ENCODE peak calls at places on chromosomes 4 and X, in ten cellular contexts. I, O, W, N, E, H, R, J, Q and X are unnamed samples.

GRCh38 chrX:20300822-20301221 is 34.1 kb upstream of the RPS6KA3 start:
- DNase-seq in N (no peak), Q (no peak), O (no peak), I (no peak), E (no peak), H (no peak), W (no peak), J (no peak), R (no peak), X (no peak)

GRCh38 chr4:17418010-17418409 is 93.9 kb downstream of the QDPR start:
- DNase-seq in J (no peak), O (no peak), I (no peak), H (no peak), W (no peak), N (no peak), Q (no peak), E (no peak), R (no peak), X (no peak)

GRCh38 chr4:108849611-108850406 is 87.0 kb upstream of the ETNPPL start:
- DNase-seq in J (no peak), I (no peak), O (peak; percentile 43), N (no peak), Q (no peak), E (no peak), H (no peak), R (no peak), W (no peak), X (no peak)

GRCh38 chr4:98722000-98722399 is 63.6 kb upstream of the TSPAN5 start:
- DNase-seq in I (no peak), O (no peak), H (no peak), R (no peak), N (no peak), E (no peak), Q (no peak), W (no peak), J (no peak), X (no peak)

GRCh38 chr4:150176559-150176958 is 98.3 kb downstream of the DCLK2 start:
- DNase-seq in E (no peak), Q (peak; percentile 31), J (no peak), W (no peak), O (peak; percentile 10), I (no peak), R (no peak), H (no peak), N (no peak), X (peak; percentile 54)

GRCh38 chrX:153685751-153686676 is 1.7 kb upstream of the SLC6A8 start:
- DNase-seq in H (peak; percentile 25), I (no peak), E (no peak), O (no peak), Q (no peak), J (peak; percentile 53), R (no peak), N (no peak), W (no peak), X (no peak)

GRCh38 chr4:776743-777441 is 49.0 kb downstream of the CPLX1 start:
- DNase-seq in I (no peak), Q (no peak), O (no peak), E (no peak), R (no peak), N (no peak), W (no peak), H (no peak), J (peak; percentile 41), X (no peak)

GRCh38 chrX:51641421-51642021 is 22.8 kb upstream of the CENPVL3 start:
- DNase-seq in J (no peak), I (peak; percentile 2), R (no peak), E (no peak), H (no peak), O (peak; percentile 39), N (peak; percentile 11), W (no peak), Q (no peak), X (peak; percentile 81)

GRCh38 chrX:53114864-53115549 is 21.1 kb downstream of the KANTR start:
- DNase-seq in I (no peak), O (no peak), H (no peak), Q (no peak), J (no peak), W (no peak), E (no peak), N (no peak), R (no peak), X (no peak)

GRCh38 chrX:53115550-53115874 is 21.6 kb downstream of the KANTR start:
- DNase-seq in W (no peak), N (no peak), R (no peak), H (no peak), I (no peak), J (no peak), Q (no peak), O (no peak), E (no peak), X (no peak)

GRCh38 chrX:53122013-53122412 is 28.1 kb downstream of the KANTR start:
- DNase-seq in I (no peak), J (no peak), O (no peak), Q (no peak), R (no peak), N (no peak), E (no peak), H (no peak), W (no peak), X (no peak)

DNA sequence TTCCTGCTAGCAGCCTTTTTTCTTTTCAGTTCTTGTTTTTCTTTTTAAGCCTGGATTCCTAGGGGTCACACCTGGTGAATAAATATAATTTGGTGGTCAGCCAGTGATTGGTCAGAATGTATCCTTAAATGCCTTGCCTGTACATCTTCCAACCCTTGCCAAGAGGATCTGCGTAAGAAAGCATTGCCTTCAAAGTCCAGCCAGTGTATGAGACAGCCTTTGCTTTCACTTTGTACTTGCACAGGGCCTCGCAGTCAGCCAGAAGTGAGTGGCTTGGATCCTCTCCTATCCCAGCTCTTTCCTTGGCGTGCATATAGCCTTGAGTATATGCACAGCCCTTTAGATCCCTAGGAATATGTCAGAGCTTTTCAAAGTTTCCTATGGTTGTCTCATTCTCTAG is 22.2 kb downstream of the KANTR start:
- DNase-seq in H (no peak), O (no peak), W (no peak), E (no peak), I (no peak), R (no peak), J (no peak), N (no peak), Q (no peak), X (no peak)
- TF ChIP-seq CTCF in H (no peak), O (no peak), W (no peak), E (no peak), I (no peak), R (no peak), J (no peak), N (no peak), Q (no peak), X (no peak)

GRCh38 chrX:109857898-109858297 is 124.8 kb upstream of the ACSL4 start:
- DNase-seq in W (no peak), J (no peak), N (no peak), E (no peak), R (no peak), O (peak; percentile 75), Q (no peak), I (no peak), H (no peak), X (no peak)

GRCh38 chrX:109856974-109857373 is 123.9 kb upstream of the ACSL4 start:
- DNase-seq in O (peak; percentile 60), N (peak; percentile 15), R (no peak), H (no peak), E (no peak), I (peak; percentile 7), J (no peak), W (no peak), Q (no peak), X (peak; percentile 48)

GRCh38 chrX:109858602-109859341 is 125.7 kb upstream of the ACSL4 start:
- DNase-seq in Q (no peak), H (no peak), I (no peak), E (no peak), W (no peak), N (no peak), J (no peak), O (no peak), R (no peak), X (no peak)

GRCh38 chrX:109855501-109855900 is 122.4 kb upstream of the ACSL4 start:
- DNase-seq in W (no peak), R (no peak), N (no peak), J (no peak), H (no peak), I (no peak), Q (no peak), O (no peak), E (no peak), X (peak; percentile 34)

DNA sequence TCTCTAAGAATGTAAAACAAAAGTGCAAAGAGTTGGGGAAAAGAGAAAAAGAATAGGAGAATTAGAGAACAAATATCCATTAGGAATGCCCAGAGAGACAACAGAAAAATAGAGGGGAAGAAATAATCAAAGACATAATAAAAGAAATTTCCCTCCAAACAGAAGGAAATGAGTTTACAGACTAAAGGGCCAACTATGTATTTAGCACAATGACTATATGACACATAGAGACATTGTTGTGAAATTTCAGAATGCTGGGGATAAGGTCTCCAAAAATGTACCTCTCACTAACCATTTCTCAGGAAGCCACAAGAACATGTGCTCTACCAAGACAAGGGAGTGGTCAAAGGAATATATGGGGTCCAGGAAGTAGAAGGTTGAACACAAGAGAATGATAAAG is 121.0 kb upstream of the ACSL4 start:
- DNase-seq in J (no peak), E (no peak), Q (no peak), O (no peak), R (no peak), N (no peak), I (no peak), H (no peak), W (no peak), X (no peak)
- TF ChIP-seq CTCF in J (no peak), E (no peak), Q (no peak), O (no peak), R (no peak), N (no peak), I (no peak), H (no peak), W (no peak), X (no peak)

GRCh38 chr4:152050098-152050497 is 289.3 kb upstream of the GATB start:
- DNase-seq in O (no peak), E (no peak), I (no peak), J (no peak), N (no peak), W (no peak), Q (no peak), H (no peak), R (no peak), X (no peak)

GRCh38 chr4:152047451-152047850 is 286.6 kb upstream of the GATB start:
- DNase-seq in N (no peak), R (no peak), I (no peak), J (no peak), E (no peak), Q (no peak), O (no peak), W (no peak), H (no peak), X (no peak)

GRCh38 chr4:152045397-152045780 is 284.6 kb upstream of the GATB start:
- DNase-seq in Q (no peak), E (no peak), O (no peak), R (no peak), J (no peak), N (no peak), H (no peak), W (no peak), I (no peak), X (no peak)

GRCh38 chr4:152044341-152044740 is 283.5 kb upstream of the GATB start:
- DNase-seq in E (no peak), Q (no peak), O (no peak), H (no peak), R (no peak), N (no peak), I (no peak), W (no peak), J (no peak), X (no peak)

GRCh38 chr4:152045781-152046571 is 285.2 kb upstream of the GATB start:
- DNase-seq in H (peak; percentile 69), W (no peak), Q (no peak), J (peak; percentile 58), R (no peak), E (peak; percentile 84), I (peak; percentile 25), N (peak; percentile 81), O (no peak), X (peak; percentile 29)
- TF ChIP-seq CTCF in H (peak; percentile 53), W (no peak), Q (peak; percentile 66), J (peak; percentile 58), R (peak; percentile 38), E (peak; percentile 79), I (peak; percentile 42), N (peak; percentile 72), O (peak; percentile 20), X (peak; percentile 63)

GRCh38 chrX:87338510-87338909 is 179.1 kb upstream of the KLHL4 start:
- DNase-seq in E (no peak), J (no peak), R (no peak), I (peak; percentile 1), Q (no peak), N (no peak), O (peak; percentile 49), H (no peak), W (no peak), X (peak; percentile 6)
- TF ChIP-seq CTCF in E (peak; percentile 78), J (peak; percentile 32), R (peak; percentile 35), I (peak; percentile 52), Q (peak; percentile 48), N (peak; percentile 62), O (peak; percentile 40), H (peak; percentile 33), W (peak; percentile 27), X (peak; percentile 30)